ENCODE peak calls at places on chromosomes 13 and 19, in five cellular contexts. One of them, this sample, is unnamed.

GRCh38 chr19:55088543-55089265 is 13.0 kb downstream of the EPS8L1 start:
- DNase-seq in neuronal stem cell: peak; percentile 92
- DNase-seq in H1: no peak
- DNase-seq in mesenchymal stem cell: peak; percentile 76
- DNase-seq in trophoblast cell: peak; percentile 57
- DNase-seq in this sample: peak; percentile 86

GRCh38 chr13:67299731-67300130 is 69.6 kb upstream of the PCDH9 start:
- DNase-seq in mesenchymal stem cell: no peak
- DNase-seq in neuronal stem cell: no peak
- DNase-seq in H1: no peak
- DNase-seq in trophoblast cell: no peak
- DNase-seq in this sample: no peak

GRCh38 chr19:17555929-17556813 is 722 bp downstream of the COLGALT1 start:
- DNase-seq in H1: no peak
- DNase-seq in neuronal stem cell: peak; percentile 27
- DNase-seq in mesenchymal stem cell: peak; percentile 66
- DNase-seq in trophoblast cell: peak; percentile 60
- DNase-seq in this sample: peak; percentile 76

GRCh38 chr19:45716314-45717130 is 14.2 kb downstream of the FBXO46 start:
- DNase-seq in mesenchymal stem cell: peak; percentile 35
- DNase-seq in H1: no peak
- DNase-seq in trophoblast cell: peak; percentile 32
- DNase-seq in neuronal stem cell: no peak
- DNase-seq in this sample: no peak

GRCh38 chr19:18733196-18733647 is 49.7 kb downstream of the CRTC1 start:
- DNase-seq in H1: no peak
- DNase-seq in mesenchymal stem cell: peak; percentile 92
- DNase-seq in neuronal stem cell: no peak
- DNase-seq in trophoblast cell: no peak
- DNase-seq in this sample: no peak

GRCh38 chr13:48400820-48401219 is 12.1 kb downstream of the LPAR6 start:
- DNase-seq in H1: no peak
- DNase-seq in mesenchymal stem cell: peak; percentile 59
- DNase-seq in neuronal stem cell: no peak
- DNase-seq in trophoblast cell: peak; percentile 10
- DNase-seq in this sample: no peak

GRCh38 chr19:31676271-31677004 is 327.2 kb upstream of the TSHZ3 start:
- DNase-seq in H1: peak; percentile 13
- DNase-seq in trophoblast cell: no peak
- DNase-seq in mesenchymal stem cell: peak; percentile 12
- DNase-seq in neuronal stem cell: no peak
- DNase-seq in this sample: peak; percentile 58

GRCh38 chr19:2469102-2469914 is 6.6 kb upstream of the GADD45B start:
- DNase-seq in neuronal stem cell: no peak
- DNase-seq in mesenchymal stem cell: peak; percentile 83
- DNase-seq in trophoblast cell: peak; percentile 84
- DNase-seq in H1: no peak
- DNase-seq in this sample: peak; percentile 83

GRCh38 chr13:24348797-24349515 is 39.6 kb downstream of the C1QTNF9 start:
- DNase-seq in mesenchymal stem cell: no peak
- DNase-seq in H1: no peak
- DNase-seq in trophoblast cell: no peak
- DNase-seq in neuronal stem cell: no peak
- DNase-seq in this sample: no peak

GRCh38 chr13:53123536-53123935 is 94.9 kb downstream of the OLFM4 start:
- DNase-seq in H1: no peak
- DNase-seq in mesenchymal stem cell: no peak
- DNase-seq in trophoblast cell: no peak
- DNase-seq in neuronal stem cell: no peak
- DNase-seq in this sample: no peak

GRCh38 chr19:55526216-55527196 is 10.4 kb downstream of the SBK2 start:
- DNase-seq in trophoblast cell: no peak
- DNase-seq in neuronal stem cell: no peak
- DNase-seq in mesenchymal stem cell: peak; percentile 33
- DNase-seq in H1: no peak
- DNase-seq in this sample: no peak

GRCh38 chr19:55353803-55354697 is 469 bp downstream of the COX6B2 start:
- DNase-seq in neuronal stem cell: no peak
- DNase-seq in mesenchymal stem cell: peak; percentile 76
- DNase-seq in H1: no peak
- DNase-seq in trophoblast cell: peak; percentile 30
- DNase-seq in this sample: peak; percentile 88

GRCh38 chr19:18091217-18091608 is 4.5 kb upstream of the IL12RB1 start:
- DNase-seq in mesenchymal stem cell: no peak
- DNase-seq in trophoblast cell: no peak
- DNase-seq in neuronal stem cell: no peak
- DNase-seq in H1: no peak
- DNase-seq in this sample: no peak

GRCh38 chr19:516884-517424 is 9.7 kb downstream of the TPGS1 start:
- DNase-seq in neuronal stem cell: no peak
- DNase-seq in H1: no peak
- DNase-seq in mesenchymal stem cell: peak; percentile 27
- DNase-seq in trophoblast cell: no peak
- DNase-seq in this sample: no peak

GRCh38 chr13:20489185-20489820 is 36.4 kb downstream of the CRYL1 start:
- DNase-seq in H1: no peak
- DNase-seq in mesenchymal stem cell: peak; percentile 46
- DNase-seq in neuronal stem cell: peak; percentile 35
- DNase-seq in trophoblast cell: peak; percentile 27
- DNase-seq in this sample: no peak

GRCh38 chr13:44719857-44720671 is 143.9 kb upstream of the TSC22D1 start:
- DNase-seq in H1: no peak
- DNase-seq in trophoblast cell: no peak
- DNase-seq in mesenchymal stem cell: peak; percentile 36
- DNase-seq in neuronal stem cell: no peak
- DNase-seq in this sample: no peak

GRCh38 chr19:42132030-42132628 is at the start of gene POU2F2:
- DNase-seq in mesenchymal stem cell: peak; percentile 30
- DNase-seq in H1: no peak
- DNase-seq in neuronal stem cell: no peak
- DNase-seq in trophoblast cell: no peak
- DNase-seq in this sample: peak; percentile 60

GRCh38 chr13:30027569-30028455 is 177.4 kb upstream of the UBL3 start:
- DNase-seq in neuronal stem cell: no peak
- DNase-seq in trophoblast cell: no peak
- DNase-seq in mesenchymal stem cell: no peak
- DNase-seq in H1: no peak
- DNase-seq in this sample: no peak

GRCh38 chr19:36331353-36332228 is 47.4 kb downstream of the ZFP14 start:
- DNase-seq in trophoblast cell: peak; percentile 94
- DNase-seq in neuronal stem cell: peak; percentile 94
- DNase-seq in H1: peak; percentile 93
- DNase-seq in mesenchymal stem cell: peak; percentile 95
- DNase-seq in this sample: peak; percentile 99

GRCh38 chr19:58361900-58362271 is 665 bp downstream of the ZNF497 start:
- DNase-seq in mesenchymal stem cell: no peak
- DNase-seq in trophoblast cell: peak; percentile 33
- DNase-seq in H1: no peak
- DNase-seq in neuronal stem cell: peak; percentile 61
- DNase-seq in this sample: no peak

GRCh38 chr13:99725644-99726043 is 224.4 kb downstream of the TM9SF2 start:
- DNase-seq in trophoblast cell: no peak
- DNase-seq in neuronal stem cell: no peak
- DNase-seq in mesenchymal stem cell: no peak
- DNase-seq in H1: no peak
- DNase-seq in this sample: peak; percentile 8

GRCh38 chr19:29271341-29271740 is 58.4 kb upstream of the UQCRFS1 start:
- DNase-seq in neuronal stem cell: no peak
- DNase-seq in trophoblast cell: no peak
- DNase-seq in H1: no peak
- DNase-seq in mesenchymal stem cell: no peak
- DNase-seq in this sample: no peak

GRCh38 chr19:30539981-30540380 is 167.8 kb downstream of the ZNF536 start:
- DNase-seq in mesenchymal stem cell: no peak
- DNase-seq in H1: no peak
- DNase-seq in trophoblast cell: no peak
- DNase-seq in neuronal stem cell: no peak
- DNase-seq in this sample: no peak

GRCh38 chr13:94978516-94978915 is 266.2 kb upstream of the SOX21 start:
- DNase-seq in neuronal stem cell: no peak
- DNase-seq in trophoblast cell: no peak
- DNase-seq in H1: no peak
- DNase-seq in mesenchymal stem cell: no peak
- DNase-seq in this sample: no peak

GRCh38 chr13:91988331-91988730 is 589.9 kb downstream of the GPC5 start:
- DNase-seq in trophoblast cell: no peak
- DNase-seq in H1: no peak
- DNase-seq in neuronal stem cell: peak; percentile 4
- DNase-seq in mesenchymal stem cell: no peak
- DNase-seq in this sample: no peak

GRCh38 chr13:60584976-60585375 is 188.0 kb downstream of the TDRD3 start:
- DNase-seq in H1: no peak
- DNase-seq in mesenchymal stem cell: no peak
- DNase-seq in trophoblast cell: peak; percentile 57
- DNase-seq in neuronal stem cell: no peak
- DNase-seq in this sample: peak; percentile 83

GRCh38 chr19:13968383-13968935 is 16.1 kb downstream of the DCAF15 start:
- DNase-seq in trophoblast cell: no peak
- DNase-seq in neuronal stem cell: no peak
- DNase-seq in mesenchymal stem cell: no peak
- DNase-seq in H1: no peak
- DNase-seq in this sample: no peak

GRCh38 chr19:13964776-13965175 is 12.5 kb downstream of the DCAF15 start:
- DNase-seq in mesenchymal stem cell: peak; percentile 42
- DNase-seq in H1: no peak
- DNase-seq in trophoblast cell: no peak
- DNase-seq in neuronal stem cell: no peak
- DNase-seq in this sample: no peak

GRCh38 chr19:13965377-13965896 is 13.1 kb downstream of the DCAF15 start:
- DNase-seq in H1: no peak
- DNase-seq in trophoblast cell: no peak
- DNase-seq in neuronal stem cell: no peak
- DNase-seq in mesenchymal stem cell: no peak
- DNase-seq in this sample: peak; percentile 17

GRCh38 chr19:13966684-13967128 is 14.4 kb downstream of the DCAF15 start:
- DNase-seq in H1: no peak
- DNase-seq in trophoblast cell: no peak
- DNase-seq in mesenchymal stem cell: no peak
- DNase-seq in neuronal stem cell: no peak
- DNase-seq in this sample: no peak

GRCh38 chr19:13965926-13966683 is 13.8 kb downstream of the DCAF15 start:
- DNase-seq in mesenchymal stem cell: no peak
- DNase-seq in neuronal stem cell: no peak
- DNase-seq in H1: no peak
- DNase-seq in trophoblast cell: no peak
- DNase-seq in this sample: peak; percentile 30
- H2BK12ac ChIP-seq in mesenchymal stem cell: no peak overlapping the region
- H2BK12ac ChIP-seq in neuronal stem cell: no peak overlapping the region
- H2BK12ac ChIP-seq in H1: no peak overlapping the region
- H2BK12ac ChIP-seq in trophoblast cell: no peak overlapping the region
- H2BK12ac ChIP-seq in this sample: no peak overlapping the region

GRCh38 chr13:45718063-45718462 is 15.9 kb downstream of the CBY2 start:
- DNase-seq in neuronal stem cell: no peak
- DNase-seq in trophoblast cell: no peak
- DNase-seq in H1: no peak
- DNase-seq in mesenchymal stem cell: no peak
- DNase-seq in this sample: peak; percentile 41

GRCh38 chr13:45715351-45715750 is 13.2 kb downstream of the CBY2 start:
- DNase-seq in H1: no peak
- DNase-seq in mesenchymal stem cell: no peak
- DNase-seq in neuronal stem cell: no peak
- DNase-seq in trophoblast cell: no peak
- DNase-seq in this sample: no peak

GRCh38 chr13:45717324-45717723 is 15.2 kb downstream of the CBY2 start:
- DNase-seq in H1: no peak
- DNase-seq in neuronal stem cell: no peak
- DNase-seq in trophoblast cell: no peak
- DNase-seq in mesenchymal stem cell: no peak
- DNase-seq in this sample: no peak

GRCh38 chr13:45718992-45719391 is 16.9 kb downstream of the CBY2 start:
- DNase-seq in mesenchymal stem cell: peak; percentile 24
- DNase-seq in neuronal stem cell: no peak
- DNase-seq in H1: no peak
- DNase-seq in trophoblast cell: no peak
- DNase-seq in this sample: no peak

DNA sequence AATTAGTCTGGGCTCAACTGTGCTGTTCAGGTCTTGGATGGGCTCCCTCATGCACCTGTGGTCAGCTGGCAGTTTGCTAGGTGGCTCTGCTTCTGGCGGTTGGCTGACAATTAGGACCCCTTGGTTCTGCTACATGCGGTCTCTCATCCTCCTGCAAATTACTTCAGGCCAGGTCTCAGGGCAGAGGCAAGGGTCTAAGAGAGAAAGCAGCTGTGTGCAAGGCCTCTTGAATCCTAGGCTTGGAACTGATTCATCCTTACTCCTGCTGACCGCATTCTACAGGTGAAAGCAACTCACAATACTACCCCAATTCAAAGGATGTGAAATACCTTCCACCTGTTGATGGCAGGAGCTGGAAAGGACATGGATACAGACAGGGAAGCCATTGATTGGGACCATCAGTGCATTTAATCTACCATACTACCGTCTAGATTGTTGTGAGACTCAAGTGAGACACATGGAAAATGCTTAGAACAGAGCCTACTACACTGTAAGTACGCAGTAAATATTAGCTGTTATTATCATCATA is 19.1 kb downstream of the CBY2 start:
- DNase-seq in mesenchymal stem cell: no peak
- DNase-seq in H1: no peak
- DNase-seq in neuronal stem cell: no peak
- DNase-seq in trophoblast cell: no peak
- DNase-seq in this sample: no peak
- H2BK12ac ChIP-seq in mesenchymal stem cell: no peak overlapping the region
- H2BK12ac ChIP-seq in H1: no peak overlapping the region
- H2BK12ac ChIP-seq in neuronal stem cell: no peak overlapping the region
- H2BK12ac ChIP-seq in trophoblast cell: no peak overlapping the region
- H2BK12ac ChIP-seq in this sample: no peak overlapping the region

GRCh38 chr13:51177188-51177587 is 45.0 kb upstream of the FAM124A start:
- DNase-seq in neuronal stem cell: no peak
- DNase-seq in mesenchymal stem cell: no peak
- DNase-seq in trophoblast cell: no peak
- DNase-seq in H1: no peak
- DNase-seq in this sample: no peak
- H2BK12ac ChIP-seq in neuronal stem cell: no peak overlapping the region
- H2BK12ac ChIP-seq in mesenchymal stem cell: no peak overlapping the region
- H2BK12ac ChIP-seq in trophoblast cell: no peak overlapping the region
- H2BK12ac ChIP-seq in H1: no peak overlapping the region
- H2BK12ac ChIP-seq in this sample: no peak overlapping the region

DNA sequence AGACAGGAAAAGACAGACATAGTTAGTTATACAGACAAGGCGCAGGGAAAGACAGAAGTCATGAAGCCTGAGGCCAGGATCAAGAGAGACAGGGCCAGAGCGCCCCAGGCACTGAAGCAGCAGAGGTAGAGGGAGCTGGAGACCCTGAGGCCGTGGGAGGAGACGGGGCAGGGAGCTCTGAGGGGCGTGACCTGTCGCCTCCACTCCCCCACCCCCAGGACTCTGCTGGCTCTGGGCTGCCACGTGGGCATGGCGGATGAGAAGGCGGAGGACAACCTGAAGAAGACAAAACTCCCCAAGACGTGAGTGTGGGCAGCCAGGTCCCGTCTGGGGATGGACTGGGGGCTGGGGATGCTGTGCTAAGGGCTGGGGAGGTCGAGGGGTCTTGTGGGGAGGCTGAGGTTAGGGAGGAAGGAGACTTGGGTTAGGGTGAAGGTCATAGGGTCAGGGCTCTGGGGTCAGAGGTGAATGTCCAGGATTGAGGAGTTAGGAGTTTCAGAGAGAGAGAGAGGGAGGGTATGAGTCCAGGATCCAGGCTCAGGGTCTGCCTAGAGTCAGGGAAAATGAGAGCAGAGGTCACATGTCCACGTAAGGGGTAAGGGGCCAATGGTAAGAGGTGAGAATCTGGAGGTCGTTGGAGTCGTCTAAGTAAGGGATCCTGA is 31.1 kb downstream of the RYR1 start:
- DNase-seq in neuronal stem cell: no peak
- DNase-seq in H1: no peak
- DNase-seq in trophoblast cell: no peak
- DNase-seq in mesenchymal stem cell: no peak
- DNase-seq in this sample: peak; percentile 40
- H2BK12ac ChIP-seq in neuronal stem cell: no peak overlapping the region
- H2BK12ac ChIP-seq in H1: no peak overlapping the region
- H2BK12ac ChIP-seq in trophoblast cell: no peak overlapping the region
- H2BK12ac ChIP-seq in mesenchymal stem cell: no peak overlapping the region
- H2BK12ac ChIP-seq in this sample: no peak overlapping the region